ENCODE peak calls at places on chromosomes 6 and 20, in five cellular contexts. H is substantia nigra, E is T-helper 2 cell, N is NCI-H1417, K is sciatic nerve. T is an unnamed sample.

GRCh38 chr20:54560357-54560756 is 85.0 kb downstream of the DOK5 start:
- DNase-seq in E (no peak), N (no peak), H (no peak), K (no peak), T (no peak)

GRCh38 chr20:44032583-44033138 is 118.0 kb downstream of the TOX2 start:
- DNase-seq in E (no peak), H (no peak), K (peak), N (no peak), T (no peak)

GRCh38 chr6:121879149-121879548 is 443.7 kb downstream of the GJA1 start:
- DNase-seq in N (no peak), H (no peak), K (no peak), E (no peak), T (no peak)

GRCh38 chr20:13533946-13534345 is 104.8 kb downstream of the TASP1 start:
- DNase-seq in N (no peak), H (no peak), E (no peak), K (no peak), T (no peak)

GRCh38 chr6:122677436-122677835 is 67.2 kb downstream of the PKIB start:
- DNase-seq in N (no peak), H (no peak), K (no peak), E (no peak), T (no peak)

GRCh38 chr6:17477356-17477755 is 84.0 kb downstream of the CAP2 start:
- DNase-seq in H (no peak), E (no peak), K (no peak), N (no peak), T (no peak)

GRCh38 chr20:53805895-53806384 is 212.3 kb upstream of the ZNF217 start:
- DNase-seq in N (no peak), E (no peak), H (no peak), K (no peak), T (no peak)

GRCh38 chr20:4508773-4509172 is 212.9 kb upstream of the PRND start:
- DNase-seq in E (no peak), H (no peak), K (no peak), N (no peak), T (no peak)

GRCh38 chr20:47713941-47714450 is 71.3 kb downstream of the SULF2 start:
- DNase-seq in N (no peak), K (peak), E (no peak), H (no peak), T (no peak)